ENCODE peak calls at places on chromosomes 7 and 10, in four cellular contexts. One of them, this sample, is unnamed.

GRCh38 chr10:16986082-16986405 is 143.6 kb downstream of the CUBN start:
- DNase-seq in cardiac muscle cell: no peak
- DNase-seq in stimulated activated CD4-positive, alpha-beta T cell treated with anti-CD3 and anti-CD28 coated beads, Interleukin-2, amount 100 ng/mL, for 48 hours: no peak
- DNase-seq in left ventricle myocardium inferior: no peak
- DNase-seq in this sample: no peak

GRCh38 chr10:130214431-130214830 is 78.2 kb downstream of the GLRX3 start:
- DNase-seq in left ventricle myocardium inferior: no peak
- DNase-seq in stimulated activated CD4-positive, alpha-beta T cell treated with anti-CD3 and anti-CD28 coated beads, Interleukin-2, amount 100 ng/mL, for 48 hours: no peak
- DNase-seq in cardiac muscle cell: no peak
- DNase-seq in this sample: no peak

GRCh38 chr7:151317936-151318335 is 23.7 kb upstream of the NUB1 start:
- DNase-seq in left ventricle myocardium inferior: no peak
- DNase-seq in cardiac muscle cell: no peak
- DNase-seq in stimulated activated CD4-positive, alpha-beta T cell treated with anti-CD3 and anti-CD28 coated beads, Interleukin-2, amount 100 ng/mL, for 48 hours: no peak
- DNase-seq in this sample: no peak

GRCh38 chr10:114010316-114010715 is 33.4 kb upstream of the ADRB1 start:
- DNase-seq in stimulated activated CD4-positive, alpha-beta T cell treated with anti-CD3 and anti-CD28 coated beads, Interleukin-2, amount 100 ng/mL, for 48 hours: no peak
- DNase-seq in cardiac muscle cell: no peak
- DNase-seq in left ventricle myocardium inferior: no peak
- DNase-seq in this sample: no peak

GRCh38 chr7:22720791-22721786 is 5.9 kb upstream of the IL6 start:
- DNase-seq in left ventricle myocardium inferior: no peak
- DNase-seq in stimulated activated CD4-positive, alpha-beta T cell treated with anti-CD3 and anti-CD28 coated beads, Interleukin-2, amount 100 ng/mL, for 48 hours: no peak
- DNase-seq in cardiac muscle cell: peak; percentile 67
- DNase-seq in this sample: no peak

GRCh38 chr7:151843181-151843580 is 33.7 kb downstream of the PRKAG2 start:
- DNase-seq in left ventricle myocardium inferior: peak; percentile 6
- DNase-seq in stimulated activated CD4-positive, alpha-beta T cell treated with anti-CD3 and anti-CD28 coated beads, Interleukin-2, amount 100 ng/mL, for 48 hours: no peak
- DNase-seq in cardiac muscle cell: peak; percentile 50
- DNase-seq in this sample: no peak

GRCh38 chr7:104179178-104179577 is 28.6 kb downstream of the ORC5 start:
- DNase-seq in stimulated activated CD4-positive, alpha-beta T cell treated with anti-CD3 and anti-CD28 coated beads, Interleukin-2, amount 100 ng/mL, for 48 hours: no peak
- DNase-seq in left ventricle myocardium inferior: no peak
- DNase-seq in cardiac muscle cell: no peak
- DNase-seq in this sample: no peak

GRCh38 chr10:50592961-50593418 is 30.8 kb downstream of the SGMS1 start:
- DNase-seq in left ventricle myocardium inferior: no peak
- DNase-seq in cardiac muscle cell: no peak
- DNase-seq in stimulated activated CD4-positive, alpha-beta T cell treated with anti-CD3 and anti-CD28 coated beads, Interleukin-2, amount 100 ng/mL, for 48 hours: no peak
- DNase-seq in this sample: no peak

GRCh38 chr7:1709900-1710299 is 39.8 kb downstream of the ELFN1 start:
- DNase-seq in left ventricle myocardium inferior: no peak
- DNase-seq in stimulated activated CD4-positive, alpha-beta T cell treated with anti-CD3 and anti-CD28 coated beads, Interleukin-2, amount 100 ng/mL, for 48 hours: no peak
- DNase-seq in cardiac muscle cell: no peak
- DNase-seq in this sample: no peak

GRCh38 chr7:155283565-155284194 is 14.0 kb upstream of the INSIG1 start:
- DNase-seq in stimulated activated CD4-positive, alpha-beta T cell treated with anti-CD3 and anti-CD28 coated beads, Interleukin-2, amount 100 ng/mL, for 48 hours: no peak
- DNase-seq in cardiac muscle cell: no peak
- DNase-seq in left ventricle myocardium inferior: no peak
- DNase-seq in this sample: no peak

GRCh38 chr10:61135276-61135721 is 191.3 kb upstream of the RHOBTB1 start:
- DNase-seq in cardiac muscle cell: no peak
- DNase-seq in left ventricle myocardium inferior: no peak
- DNase-seq in stimulated activated CD4-positive, alpha-beta T cell treated with anti-CD3 and anti-CD28 coated beads, Interleukin-2, amount 100 ng/mL, for 48 hours: no peak
- DNase-seq in this sample: no peak

GRCh38 chr10:128579280-128579679 is 453.1 kb upstream of the MKI67 start:
- DNase-seq in cardiac muscle cell: no peak
- DNase-seq in left ventricle myocardium inferior: no peak
- DNase-seq in stimulated activated CD4-positive, alpha-beta T cell treated with anti-CD3 and anti-CD28 coated beads, Interleukin-2, amount 100 ng/mL, for 48 hours: no peak
- DNase-seq in this sample: no peak

GRCh38 chr10:103911021-103911459 is 6.9 kb downstream of the STN1 start:
- DNase-seq in cardiac muscle cell: no peak
- DNase-seq in left ventricle myocardium inferior: no peak
- DNase-seq in stimulated activated CD4-positive, alpha-beta T cell treated with anti-CD3 and anti-CD28 coated beads, Interleukin-2, amount 100 ng/mL, for 48 hours: no peak
- DNase-seq in this sample: no peak

GRCh38 chr10:46523119-46523880 is 33.2 kb downstream of the GPRIN2 start:
- DNase-seq in cardiac muscle cell: peak; percentile 70
- DNase-seq in stimulated activated CD4-positive, alpha-beta T cell treated with anti-CD3 and anti-CD28 coated beads, Interleukin-2, amount 100 ng/mL, for 48 hours: no peak
- DNase-seq in left ventricle myocardium inferior: peak; percentile 19
- DNase-seq in this sample: peak; percentile 47

GRCh38 chr7:85125679-85126078 is 61.2 kb downstream of the SEMA3D start:
- DNase-seq in left ventricle myocardium inferior: no peak
- DNase-seq in stimulated activated CD4-positive, alpha-beta T cell treated with anti-CD3 and anti-CD28 coated beads, Interleukin-2, amount 100 ng/mL, for 48 hours: no peak
- DNase-seq in cardiac muscle cell: no peak
- DNase-seq in this sample: no peak

This sample was measured in heart left ventricle.